ENCODE peak calls at places on chromosome 15, in seven cellular contexts. G is A549; H is CD8-positive, alpha-beta memory T cell; K is adrenal gland; V is pancreas; T is HCT116; L is SJSA1. S is an unnamed sample. For H3K4me1, the result is how much of the 10 kb centered on the place peaks cover.

GRCh38 chr15:62594017-62594416 is 428.9 kb upstream of the C2CD4B start:
- DNase-seq in T (no peak), K (no peak), G (no peak), V (no peak), H (no peak), L (peak), S (peak)

GRCh38 chr15:68441045-68441743 is 9.2 kb upstream of the ITGA11 start:
- DNase-seq in V (no peak), G (no peak), L (no peak), K (no peak), H (no peak), T (no peak), S (peak)

GRCh38 chr15:38229700-38230099 is 22.9 kb upstream of the SPRED1 start:
- DNase-seq in L (no peak), K (no peak), H (no peak), V (no peak), G (no peak), T (no peak), S (peak)

GRCh38 chr15:49864251-49864650 is 243.4 kb downstream of the DTWD1 start:
- DNase-seq in T (no peak), L (no peak), H (no peak), G (no peak), V (no peak), K (no peak), S (peak)

GRCh38 chr15:101306341-101307047 is 11.4 kb upstream of the SNRPA1 start:
- DNase-seq in K (no peak), G (no peak), L (no peak), T (no peak), H (no peak), V (no peak), S (no peak)

GRCh38 chr15:98124576-98124975 is 164.1 kb downstream of the ARRDC4 start:
- DNase-seq in K (no peak), H (no peak), T (no peak), L (no peak), V (no peak), G (no peak), S (no peak)

GRCh38 chr15:45703670-45704328 is 69.0 kb downstream of the SQOR start:
- DNase-seq in V (no peak), H (no peak), K (no peak), T (no peak), G (no peak), L (no peak), S (no peak)

GRCh38 chr15:31473384-31474058 is 146.9 kb downstream of the KLF13 start:
- DNase-seq in H (no peak), K (no peak), T (no peak), L (no peak), V (no peak), G (no peak), S (no peak)

GRCh38 chr15:50685191-50685975 is 1.2 kb downstream of the TRPM7 start:
- DNase-seq in V (no peak), L (no peak), K (no peak), T (no peak), H (no peak), G (no peak), S (peak)

GRCh38 chr15:47504624-47505256 is 212.6 kb upstream of the SEMA6D start:
- DNase-seq in L (no peak), H (no peak), G (no peak), V (no peak), T (no peak), K (no peak), S (peak)

GRCh38 chr15:68822818-68823217 is 2.1 kb upstream of the ANP32A start:
- DNase-seq in K (no peak), T (no peak), H (no peak), G (no peak), V (no peak), L (no peak), S (no peak)

GRCh38 chr15:45212493-45212892 is 24.7 kb upstream of the SHF start:
- DNase-seq in L (no peak), K (no peak), V (no peak), G (no peak), H (no peak), T (no peak), S (no peak)

GRCh38 chr15:62119224-62119925 is 45.7 kb downstream of the C2CD4B start:
- DNase-seq in G (peak), L (peak), K (no peak), T (peak), H (peak), V (no peak), S (peak)

GRCh38 chr15:32718822-32719716 is 1.3 kb downstream of the GREM1 start:
- DNase-seq in T (no peak), G (peak), K (no peak), L (peak), V (peak), H (no peak), S (peak)

GRCh38 chr15:29072444-29072843 is 186.7 kb downstream of the APBA2 start:
- DNase-seq in H (no peak), V (no peak), T (no peak), L (no peak), G (no peak), K (no peak), S (no peak)

GRCh38 chr15:80174017-80174746 is 21.4 kb downstream of the FAH start:
- DNase-seq in K (peak), V (no peak), L (no peak), H (no peak), T (no peak), G (no peak), S (peak)

GRCh38 chr15:52394020-52394608 is 98.5 kb upstream of the MYO5C start:
- DNase-seq in T (no peak), G (no peak), V (no peak), H (no peak), K (no peak), L (no peak), S (no peak)

GRCh38 chr15:83200162-83200561 is 7.5 kb downstream of the HDGFL3 start:
- DNase-seq in G (no peak), T (no peak), V (no peak), K (no peak), L (peak), H (no peak), S (peak)

GRCh38 chr15:32683906-32684584 is 33.8 kb upstream of the GREM1 start:
- DNase-seq in L (no peak), K (no peak), T (no peak), V (no peak), G (no peak), H (no peak), S (peak)

GRCh38 chr15:96977886-96978285 is 647.4 kb downstream of the NR2F2 start:
- DNase-seq in L (no peak), K (no peak), T (no peak), G (no peak), H (no peak), V (no peak), S (peak)

GRCh38 chr15:93289951-93290350 is 200.9 kb upstream of the RGMA start:
- DNase-seq in G (no peak), K (no peak), T (no peak), L (no peak), V (no peak), H (peak), S (no peak)

GRCh38 chr15:82832601-82833209 is 23.3 kb downstream of the WHAMM start:
- DNase-seq in K (no peak), G (peak), V (no peak), T (peak), H (no peak), L (peak), S (peak)

GRCh38 chr15:82168296-82168695 is 94.2 kb downstream of the EFL1 start:
- DNase-seq in L (no peak), T (no peak), H (no peak), G (no peak), V (no peak), K (no peak), S (no peak)

GRCh38 chr15:82186161-82186560 is 76.4 kb downstream of the EFL1 start:
- DNase-seq in G (no peak), T (no peak), L (no peak), K (no peak), H (no peak), V (no peak), S (no peak)

GRCh38 chr15:96035091-96035490 is 295.4 kb upstream of the NR2F2 start:
- DNase-seq in T (no peak), H (no peak), L (no peak), G (no peak), V (no peak), K (no peak), S (no peak)

GRCh38 chr15:83178387-83178786 is 29.2 kb downstream of the HDGFL3 start:
- DNase-seq in V (no peak), H (no peak), L (no peak), K (no peak), T (no peak), G (no peak), S (no peak)

GRCh38 chr15:92006186-92007028 is 152.9 kb downstream of the SLCO3A1 start:
- DNase-seq in L (no peak), V (no peak), G (no peak), T (no peak), H (no peak), K (no peak), S (no peak)

GRCh38 chr15:83769411-83769960 is 115.6 kb downstream of the ADAMTSL3 start:
- DNase-seq in V (no peak), K (no peak), H (no peak), G (no peak), T (no peak), L (no peak), S (no peak)

GRCh38 chr15:66765478-66766281 is 63.6 kb downstream of the SMAD6 start:
- DNase-seq in H (no peak), G (peak), L (peak), T (peak), V (peak), K (peak), S (peak)
- H3K4me1 ChIP-seq in H (under half), G (half or more), L (half or more), T (half or more), V (half or more), K (under half), S (under half)

DNA sequence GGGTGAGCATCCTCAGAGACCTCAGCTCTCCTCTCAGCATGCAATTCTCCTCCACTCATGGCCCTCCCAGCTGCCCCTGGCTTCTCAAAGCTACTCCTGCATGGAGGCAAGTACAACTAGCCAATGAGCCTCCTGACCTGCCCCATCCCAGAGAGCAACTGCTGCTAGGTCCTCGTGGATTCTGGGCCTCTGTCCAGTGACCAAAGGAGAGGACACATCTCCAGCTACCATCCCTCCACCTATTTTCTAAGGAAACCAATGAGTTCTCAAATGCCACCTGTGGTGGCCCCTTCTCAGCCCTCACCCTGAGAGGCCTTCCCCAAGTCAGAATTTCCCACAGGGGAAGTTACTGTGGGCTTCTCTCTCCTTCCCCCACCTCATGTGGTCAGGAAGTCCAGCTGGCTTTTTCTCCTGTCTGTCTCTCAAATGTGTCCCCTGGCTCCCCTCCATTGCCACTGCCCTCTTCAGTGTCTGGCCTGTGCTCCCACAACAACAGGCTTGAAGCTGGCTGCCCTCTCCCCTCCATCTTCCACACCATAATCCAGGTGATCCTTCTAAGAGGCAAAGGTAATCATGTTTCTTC is 43.0 kb downstream of the LIPC start:
- DNase-seq in G (no peak), H (no peak), L (no peak), T (no peak), V (no peak), K (no peak), S (no peak)
- H3K4me1 ChIP-seq in G (half or more), H (half or more), L (half or more), T (under half), V (under half), K (under half), S (under half)

GRCh38 chr15:90989040-90989768 is 5.1 kb downstream of the PRC1 start:
- DNase-seq in K (no peak), L (no peak), H (no peak), G (no peak), T (no peak), V (no peak), S (no peak)
- H3K4me1 ChIP-seq in K (under half), L (under half), H (under half), G (under half), T (under half), V (under half), S (under half)

DNA sequence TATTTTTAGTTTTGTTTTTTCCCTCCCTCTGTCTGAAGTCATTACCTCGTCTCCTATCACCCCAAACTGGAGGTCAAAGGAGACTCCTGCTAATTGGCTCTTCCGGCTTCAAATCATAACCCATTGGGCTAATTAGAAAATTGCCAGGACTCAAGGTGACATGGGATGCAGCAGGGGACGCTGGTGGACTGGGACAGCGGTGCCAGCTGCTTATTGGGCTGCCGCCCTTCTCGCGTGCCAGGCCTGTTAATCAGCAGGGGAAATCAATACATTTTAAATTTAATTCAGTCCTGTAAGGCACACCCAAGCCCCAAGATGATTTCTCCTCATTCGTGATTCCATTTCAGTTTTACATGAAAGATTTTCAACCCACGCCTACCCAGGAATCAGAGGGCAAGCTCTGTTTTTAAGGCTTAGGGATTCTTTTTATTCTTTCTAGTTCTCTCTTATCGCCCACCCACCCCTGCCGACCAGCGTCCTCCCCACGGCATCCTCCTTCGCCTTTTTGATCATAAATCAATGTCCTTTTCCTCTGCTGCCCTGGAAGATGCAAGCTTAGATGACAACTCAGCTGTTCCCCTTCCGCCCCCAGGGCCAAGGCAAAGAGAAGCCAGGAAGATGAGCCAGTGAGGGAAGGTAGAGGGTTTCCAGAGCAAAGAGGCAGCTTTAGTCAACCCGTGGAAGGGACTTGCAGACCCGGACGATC is 329.6 kb downstream of the UACA start:
- DNase-seq in K (no peak), T (no peak), G (no peak), V (no peak), H (no peak), L (no peak), S (no peak)
- H3K4me1 ChIP-seq in K (under half), T (under half), G (under half), V (under half), H (under half), L (under half), S (under half)

DNA sequence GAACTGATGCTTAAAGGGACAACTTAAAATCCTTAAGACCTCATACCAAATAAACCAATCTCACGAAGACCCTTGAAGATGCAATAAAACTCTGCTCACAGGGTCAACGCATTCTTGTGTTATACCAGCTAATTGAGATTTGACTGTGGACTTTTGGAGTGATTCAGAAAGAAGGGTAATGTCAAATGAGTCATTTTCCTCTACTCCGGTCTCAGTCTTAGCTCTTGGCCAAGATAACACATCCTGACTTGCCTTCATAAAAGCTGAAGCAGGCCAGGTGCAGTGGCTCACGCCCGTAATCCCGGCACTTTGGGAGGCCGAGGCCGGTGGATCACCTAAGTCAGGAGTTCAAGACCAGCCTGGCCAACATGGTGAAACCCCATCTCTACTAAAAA is 3.8 kb downstream of the PKM start:
- DNase-seq in V (no peak), G (no peak), K (peak), T (peak), H (no peak), L (no peak), S (peak)
- H3K4me1 ChIP-seq in V (under half), G (half or more), K (under half), T (half or more), H (half or more), L (under half), S (under half)

GRCh38 chr15:89093509-89093908 is 5.3 kb downstream of the ABHD2 start:
- DNase-seq in V (no peak), L (no peak), K (no peak), G (no peak), T (no peak), H (no peak), S (no peak)
- H3K4me1 ChIP-seq in V (half or more), L (under half), K (half or more), G (half or more), T (under half), H (under half), S (under half)

S was measured in mesenchymal stem cell.